ENCODE peak calls at places on chromosomes 7 and 10, in seven cellular contexts. T is stimulated activated CD4-positive, alpha-beta T cell treated with anti-CD3 and anti-CD28 coated beads, Interleukin-4, amount 100 ng/mL, for 1 hour; E is lower lobe of right lung; R is endothelial cell; L is ACHN; N is NCI-H1105 treated with DMSO at 0.1 percent for 48 hours; C is Caco-2. G is an unnamed sample.

GRCh38 chr7:431658-432111 is 88.0 kb downstream of the PDGFA start:
- DNase-seq in E (no peak), T (no peak), C (no peak), N (no peak), R (no peak), L (no peak), G (no peak)

GRCh38 chr7:77467453-77467852 is 51.3 kb upstream of the GSAP start:
- DNase-seq in C (no peak), T (no peak), R (no peak), N (no peak), E (peak; percentile 69), L (no peak), G (no peak)

GRCh38 chr10:114642729-114643128 is 15.3 kb downstream of the ABLIM1 start:
- DNase-seq in E (no peak), T (no peak), R (no peak), C (no peak), L (no peak), N (no peak), G (no peak)

GRCh38 chr7:98319176-98319575 is 37.7 kb downstream of the BRI3 start:
- DNase-seq in E (no peak), C (no peak), N (no peak), R (no peak), T (no peak), L (no peak), G (no peak)

GRCh38 chr10:112235920-112236319 is 47.3 kb upstream of the TECTB start:
- DNase-seq in E (no peak), T (no peak), N (no peak), L (no peak), R (no peak), C (no peak), G (no peak)

GRCh38 chr10:62048473-62048872 is 147.0 kb downstream of the ARID5B start:
- DNase-seq in N (no peak), L (no peak), R (no peak), T (no peak), C (no peak), E (no peak), G (no peak)

GRCh38 chr10:75352650-75353049 is 48.9 kb downstream of the ZNF503 start:
- DNase-seq in N (no peak), E (no peak), C (no peak), T (no peak), R (no peak), L (peak; percentile 49), G (no peak)

GRCh38 chr7:6385110-6385792 is 62.5 kb downstream of the DAGLB start:
- DNase-seq in L (peak; percentile 99), T (no peak), N (no peak), E (no peak), R (no peak), C (peak; percentile 69), G (no peak)

GRCh38 chr7:95808396-95808795 is 36.0 kb downstream of the DYNC1I1 start:
- DNase-seq in E (no peak), T (no peak), C (no peak), N (no peak), R (no peak), L (no peak), G (no peak)

GRCh38 chr7:107943018-107943417 is 52.0 kb downstream of the DLD start:
- DNase-seq in T (no peak), C (no peak), E (no peak), N (no peak), L (no peak), R (no peak), G (no peak)

GRCh38 chr7:96179863-96180262 is 142.0 kb downstream of the SLC25A13 start:
- DNase-seq in L (peak; percentile 11), C (no peak), T (no peak), E (no peak), R (no peak), N (no peak), G (no peak)

GRCh38 chr7:5755704-5756131 is 25.7 kb downstream of the RNF216 start:
- DNase-seq in L (no peak), T (no peak), C (no peak), N (no peak), E (no peak), R (no peak), G (no peak)

GRCh38 chr10:101341438-101341837 is 12.5 kb upstream of the BTRC start:
- DNase-seq in T (no peak), C (no peak), L (no peak), E (no peak), R (no peak), N (no peak), G (no peak)

GRCh38 chr10:86857097-86857825 is 100.2 kb downstream of the MMRN2 start:
- DNase-seq in R (no peak), E (no peak), L (no peak), C (no peak), N (no peak), T (no peak), G (peak; percentile 70)

GRCh38 chr7:50450691-50451051 is 521 bp upstream of the FIGNL1 start:
- DNase-seq in T (peak; percentile 22), C (no peak), L (no peak), N (no peak), R (no peak), E (peak; percentile 61), G (peak; percentile 56)

GRCh38 chr10:24721254-24722106 is 2.2 kb downstream of the ARHGAP21 start:
- DNase-seq in E (peak; percentile 56), C (peak; percentile 60), N (no peak), T (no peak), L (no peak), R (peak; percentile 11), G (peak; percentile 59)

GRCh38 chr7:22452142-22452763 is 47.7 kb downstream of the STEAP1B start:
- DNase-seq in E (peak; percentile 61), C (peak; percentile 60), R (peak; percentile 71), N (no peak), L (peak; percentile 67), T (peak; percentile 25), G (peak; percentile 95)

GRCh38 chr10:110107887-110108286 is 99.5 kb upstream of the MXI1 start:
- DNase-seq in T (no peak), C (no peak), N (no peak), L (no peak), R (no peak), E (no peak), G (no peak)

GRCh38 chr10:3020311-3020710 is 47.0 kb upstream of the PFKP start:
- DNase-seq in N (no peak), E (no peak), R (no peak), L (no peak), T (no peak), C (no peak), G (no peak)

GRCh38 chr7:90749774-90750173 is 153.7 kb downstream of the CDK14 start:
- DNase-seq in T (no peak), L (no peak), N (no peak), R (no peak), E (no peak), C (peak; percentile 46), G (peak; percentile 35)

GRCh38 chr7:74430961-74431466 is 22.7 kb upstream of the GTF2IRD1 start:
- DNase-seq in N (no peak), T (no peak), R (no peak), E (no peak), L (no peak), C (no peak), G (peak; percentile 56)

GRCh38 chr7:66847879-66848810 is 72.9 kb upstream of the TMEM248 start:
- DNase-seq in T (no peak), N (no peak), C (no peak), E (no peak), L (no peak), R (no peak), G (peak; percentile 50)

GRCh38 chr7:28533731-28534531 is 121.6 kb downstream of the CREB5 start:
- DNase-seq in L (no peak), N (no peak), C (no peak), T (no peak), R (no peak), E (no peak), G (no peak)

GRCh38 chr7:135420786-135421185 is 89.1 kb downstream of the CNOT4 start:
- DNase-seq in R (no peak), L (no peak), T (no peak), N (no peak), E (no peak), C (no peak), G (no peak)

GRCh38 chr10:49768329-49768728 is 6.2 kb upstream of the OGDHL start:
- DNase-seq in L (no peak), N (no peak), R (no peak), T (no peak), C (no peak), E (no peak), G (peak; percentile 74)

GRCh38 chr10:77401681-77402080 is 235.9 kb downstream of the KCNMA1 start:
- DNase-seq in C (no peak), N (no peak), T (no peak), R (no peak), E (peak; percentile 70), L (no peak), G (no peak)

GRCh38 chr7:133253522-133253882 is 624 bp downstream of the EXOC4 start:
- DNase-seq in E (no peak), C (no peak), T (no peak), L (peak; percentile 41), N (no peak), R (peak; percentile 5), G (no peak)

GRCh38 chr7:144391823-144392255 is 11.7 kb downstream of the NOBOX start:
- DNase-seq in N (peak; percentile 54), R (no peak), E (no peak), C (peak; percentile 39), T (no peak), L (peak; percentile 81), G (peak; percentile 83)

GRCh38 chr7:29290829-29291228 is 96.3 kb downstream of the CHN2 start:
- DNase-seq in N (no peak), E (no peak), R (no peak), L (no peak), C (no peak), T (no peak), G (no peak)

GRCh38 chr10:70324341-70324861 is 40.6 kb upstream of the NPFFR1 start:
- DNase-seq in N (no peak), C (peak; percentile 31), T (no peak), L (no peak), E (no peak), R (no peak), G (peak; percentile 55)

GRCh38 chr7:139941866-139942265 is 112.8 kb downstream of the TBXAS1 start:
- DNase-seq in N (no peak), C (no peak), E (no peak), T (no peak), L (no peak), R (no peak), G (no peak)

GRCh38 chr7:17099083-17099973 is 199.1 kb upstream of the AHR start:
- DNase-seq in L (no peak), N (no peak), T (no peak), C (peak; percentile 20), E (peak; percentile 66), R (no peak), G (no peak)

GRCh38 chr7:38863609-38864291 is 45.2 kb downstream of the VPS41 start:
- DNase-seq in E (no peak), R (peak; percentile 9), C (peak; percentile 72), T (no peak), L (peak; percentile 74), N (peak; percentile 73), G (peak; percentile 29)

GRCh38 chr10:121085386-121085785 is 234.2 kb downstream of the WDR11 start:
- DNase-seq in R (no peak), N (no peak), E (no peak), L (no peak), T (no peak), C (no peak), G (no peak)

GRCh38 chr10:116972136-116972535 is 32.9 kb downstream of the SHTN1 start:
- DNase-seq in T (no peak), L (no peak), C (no peak), E (no peak), N (no peak), R (no peak), G (no peak)

G was measured in GM23338.